ENCODE peak calls at places on chromosome 1, in eight cellular contexts. O, I, T, H, B, N, F and M are unnamed samples.

GRCh38 chr1:26034504-26035202 is 11.3 kb downstream of the SLC30A2 start:
- DNase-seq in O (no peak), I (no peak), T (no peak), H (peak), B (no peak), N (no peak), F (no peak), M (no peak)

GRCh38 chr1:54310439-54311328 is 95.5 kb downstream of the SSBP3 start:
- DNase-seq in O (no peak), I (peak), T (no peak), H (peak), B (no peak), N (no peak), F (no peak), M (peak)

GRCh38 chr1:20695503-20695902 is 22.3 kb downstream of the KIF17 start:
- DNase-seq in O (no peak), I (no peak), T (no peak), H (no peak), B (no peak), N (no peak), F (no peak), M (no peak)

GRCh38 chr1:164868990-164869389 is 310.0 kb downstream of the PBX1 start:
- DNase-seq in O (no peak), I (no peak), T (no peak), H (peak), B (no peak), N (no peak), F (no peak), M (no peak)

GRCh38 chr1:96513136-96513535 is 208.4 kb upstream of the PTBP2 start:
- DNase-seq in O (no peak), I (no peak), T (no peak), H (no peak), B (no peak), N (no peak), F (no peak), M (no peak)

GRCh38 chr1:194865367-194865766 is 1679.0 kb upstream of the B3GALT2 start:
- DNase-seq in O (no peak), I (no peak), T (no peak), H (no peak), B (no peak), N (no peak), F (no peak), M (no peak)

GRCh38 chr1:150622219-150622975 is 7.0 kb downstream of the ENSA start:
- DNase-seq in O (peak), I (no peak), T (no peak), H (no peak), B (no peak), N (no peak), F (peak), M (no peak)

GRCh38 chr1:66644331-66644730 is 107.9 kb upstream of the DYNLT5 start:
- DNase-seq in O (no peak), I (no peak), T (no peak), H (no peak), B (no peak), N (no peak), F (no peak), M (no peak)

GRCh38 chr1:229204863-229205777 is 65.8 kb upstream of the RAB4A start:
- DNase-seq in O (no peak), I (no peak), T (no peak), H (no peak), B (no peak), N (no peak), F (peak), M (no peak)

GRCh38 chr1:1907098-1907736 is 7.8 kb upstream of the CALML6 start:
- DNase-seq in O (peak), I (peak), T (no peak), H (peak), B (no peak), N (no peak), F (peak), M (no peak)

GRCh38 chr1:100785399-100786082 is 66.0 kb downstream of the VCAM1 start:
- DNase-seq in O (no peak), I (no peak), T (no peak), H (no peak), B (no peak), N (peak), F (no peak), M (no peak)

GRCh38 chr1:23422955-23423354 is 1.6 kb downstream of the TCEA3 start:
- DNase-seq in O (no peak), I (no peak), T (peak), H (no peak), B (no peak), N (no peak), F (peak), M (no peak)
- H3K27ac ChIP-seq in O (peak), I (peak), T (peak), H (no peak), B (peak), N (no peak), F (no peak), M (no peak)

GRCh38 chr1:197660389-197660788 is 114.9 kb downstream of the DENND1B start:
- DNase-seq in O (no peak), I (no peak), T (no peak), H (no peak), B (no peak), N (no peak), F (no peak), M (no peak)
- H3K27ac ChIP-seq in O (no peak), I (no peak), T (no peak), H (no peak), B (no peak), N (no peak), F (no peak), M (no peak)

GRCh38 chr1:21703318-21703963 is 34.3 kb upstream of the RAP1GAP start:
- DNase-seq in O (no peak), I (no peak), T (no peak), H (peak), B (no peak), N (no peak), F (no peak), M (no peak)

GRCh38 chr1:21706151-21706835 is 37.1 kb upstream of the RAP1GAP start:
- DNase-seq in O (no peak), I (no peak), T (no peak), H (no peak), B (no peak), N (no peak), F (no peak), M (peak)

GRCh38 chr1:21702780-21703179 is 33.6 kb upstream of the RAP1GAP start:
- DNase-seq in O (no peak), I (no peak), T (no peak), H (no peak), B (no peak), N (no peak), F (no peak), M (no peak)

GRCh38 chr1:21705303-21705980 is 36.3 kb upstream of the RAP1GAP start:
- DNase-seq in O (no peak), I (no peak), T (no peak), H (no peak), B (no peak), N (no peak), F (no peak), M (no peak)

DNA sequence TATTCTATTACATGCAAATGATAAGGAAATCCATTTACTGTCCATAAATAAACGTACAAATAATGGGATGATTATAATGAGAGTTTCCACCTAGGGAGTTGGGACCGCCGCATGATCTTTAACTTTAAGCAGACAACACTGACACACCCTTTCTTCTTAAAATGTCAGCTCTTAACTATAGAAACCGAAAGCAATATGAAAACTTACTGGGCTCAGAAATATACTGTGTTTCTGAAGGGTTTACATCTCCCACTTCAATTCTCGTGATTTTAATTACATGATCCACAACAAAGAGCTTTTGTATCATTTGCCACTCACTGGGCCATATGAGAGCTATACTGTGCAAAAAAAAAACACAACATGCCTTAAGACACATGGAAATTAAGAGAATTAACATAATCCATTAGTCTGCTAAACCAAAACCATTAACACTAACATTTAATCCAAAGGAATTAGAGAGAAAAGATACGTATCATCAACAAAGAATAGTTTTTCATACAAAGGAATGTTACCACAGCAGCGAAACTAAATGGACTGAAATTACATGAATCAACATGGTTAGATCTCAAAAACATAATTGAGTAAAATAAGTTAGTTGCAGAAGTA is 35.0 kb upstream of the RAP1GAP start:
- DNase-seq in O (no peak), I (no peak), T (no peak), H (no peak), B (no peak), N (no peak), F (no peak), M (no peak)
- H3K27ac ChIP-seq in O (no peak), I (no peak), T (no peak), H (no peak), B (no peak), N (peak), F (no peak), M (peak)

GRCh38 chr1:41917835-41918449 is 780 bp downstream of the HIVEP3 start:
- DNase-seq in O (peak), I (peak), T (peak), H (peak), B (no peak), N (peak), F (peak), M (no peak)
- H3K27ac ChIP-seq in O (no peak), I (no peak), T (peak), H (peak), B (no peak), N (peak), F (no peak), M (no peak)

DNA sequence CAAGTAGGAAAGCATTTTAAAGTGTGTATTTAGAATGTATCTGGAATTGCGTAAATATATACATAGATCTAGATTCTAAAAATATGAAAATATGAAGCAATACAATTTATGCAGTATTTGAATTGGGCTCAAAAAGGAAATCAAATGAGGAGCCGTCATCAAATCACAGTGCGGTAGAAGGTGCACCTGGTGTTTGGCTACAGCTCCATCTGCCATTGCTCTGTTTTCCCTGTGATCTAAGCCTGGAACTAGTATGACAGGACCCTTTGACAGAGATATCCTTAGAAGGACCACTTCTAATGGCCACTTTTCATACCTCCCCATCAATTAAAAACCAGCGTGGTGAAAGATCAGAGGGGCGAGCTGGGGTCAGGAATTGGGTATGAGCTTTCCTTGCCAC is 202.6 kb downstream of the NFIA start:
- DNase-seq in O (no peak), I (no peak), T (no peak), H (no peak), B (no peak), N (no peak), F (no peak), M (no peak)
- H3K27ac ChIP-seq in O (no peak), I (no peak), T (no peak), H (peak), B (no peak), N (peak), F (no peak), M (no peak)

GRCh38 chr1:183267646-183268431 is 81.8 kb downstream of the LAMC2 start:
- DNase-seq in O (no peak), I (peak), T (no peak), H (peak), B (no peak), N (no peak), F (no peak), M (no peak)
- H3K27ac ChIP-seq in O (no peak), I (no peak), T (no peak), H (peak), B (no peak), N (peak), F (no peak), M (no peak)

DNA sequence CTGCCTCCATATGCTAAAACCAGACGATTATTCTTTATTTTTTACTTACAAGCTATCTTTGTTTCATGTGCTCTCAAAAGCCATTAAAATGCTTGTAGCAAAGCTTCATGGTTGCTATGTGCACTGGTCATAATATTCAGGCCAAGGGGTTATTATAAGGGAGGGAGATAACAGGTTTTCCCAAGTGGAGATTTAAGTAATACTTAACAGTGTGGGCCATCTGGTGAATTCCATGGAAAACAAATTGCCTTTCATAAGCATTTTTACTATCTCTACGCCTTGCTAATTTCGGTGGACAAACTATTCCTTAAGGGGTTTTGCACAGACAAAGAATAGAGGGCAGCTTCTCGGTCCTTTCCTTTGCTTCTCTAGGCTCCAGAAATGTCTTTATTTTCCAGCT is 137.8 kb downstream of the NUF2 start:
- DNase-seq in O (no peak), I (no peak), T (no peak), H (no peak), B (no peak), N (no peak), F (no peak), M (no peak)
- H3K27ac ChIP-seq in O (no peak), I (no peak), T (no peak), H (no peak), B (no peak), N (no peak), F (no peak), M (no peak)

DNA sequence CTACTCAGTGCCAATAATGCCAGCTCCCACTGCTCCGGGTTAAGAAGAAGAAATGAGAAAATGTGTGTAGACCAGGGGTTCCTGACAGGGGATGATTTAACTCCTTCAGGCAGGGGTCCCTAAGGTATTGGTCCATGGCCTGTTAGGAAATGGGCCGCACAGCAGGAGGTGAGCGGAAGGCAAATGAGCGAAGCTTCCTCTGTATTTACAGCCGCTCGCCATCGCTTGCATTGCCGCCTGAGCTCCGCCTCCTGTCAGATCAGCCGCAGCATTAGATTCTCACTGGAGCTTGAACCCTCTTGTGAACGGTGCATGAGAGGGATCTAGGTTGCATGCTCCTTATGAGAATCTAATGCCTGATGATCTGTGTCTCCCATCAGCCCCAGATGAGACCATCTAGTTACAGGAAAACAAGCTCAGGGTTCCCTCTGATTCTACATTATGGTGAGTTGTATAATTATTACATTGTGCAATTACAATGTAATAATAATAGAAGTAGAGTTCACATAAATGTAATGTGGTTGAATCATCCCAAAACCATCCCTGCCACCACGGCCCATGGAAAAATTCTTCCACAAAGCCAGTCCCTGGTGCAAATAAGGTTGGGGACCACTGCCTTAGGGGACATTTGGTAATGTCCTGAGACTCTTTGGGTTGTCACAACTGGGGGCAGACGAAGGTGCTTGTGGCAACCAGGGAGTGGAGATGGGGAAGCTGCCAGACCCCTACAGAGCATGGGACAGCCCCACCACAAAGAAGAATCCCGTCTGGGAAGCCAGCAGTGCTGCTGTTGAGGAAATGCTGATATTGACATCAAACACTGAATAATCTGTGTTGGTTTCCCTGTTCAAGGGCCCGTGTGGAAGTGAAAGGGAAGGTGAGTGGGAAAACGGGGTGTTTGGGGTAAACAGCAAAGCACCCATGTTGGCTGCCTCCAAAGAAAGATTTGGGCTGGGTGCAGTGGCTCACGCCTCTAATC is 60.8 kb downstream of the DHRS3 start:
- DNase-seq in O (no peak), I (no peak), T (no peak), H (no peak), B (no peak), N (no peak), F (peak), M (no peak)
- H3K27ac ChIP-seq in O (peak), I (no peak), T (no peak), H (no peak), B (no peak), N (no peak), F (peak), M (peak)